ENCODE peak calls at places on chromosomes 13 and 19, in four cellular contexts. One of them, this sample, is unnamed.

GRCh38 chr19:53172892-53173291 is 14.0 kb upstream of the ZNF347 start:
- DNase-seq in NCI-H446: no peak
- DNase-seq in stimulated activated CD4-positive, alpha-beta T cell treated with anti-CD3 and anti-CD28 coated beads, Interleukin-1b, Interleukin-23, amount 100 ng/mL, for 48 hours: no peak
- DNase-seq in T-cell: no peak
- DNase-seq in this sample: no peak

GRCh38 chr13:51764184-51765141 is 39.5 kb downstream of the DHRS12 start:
- DNase-seq in NCI-H446: no peak
- DNase-seq in stimulated activated CD4-positive, alpha-beta T cell treated with anti-CD3 and anti-CD28 coated beads, Interleukin-1b, Interleukin-23, amount 100 ng/mL, for 48 hours: peak; percentile 78
- DNase-seq in T-cell: peak; percentile 14
- DNase-seq in this sample: peak; percentile 79

GRCh38 chr19:50331187-50332013 is 2.2 kb upstream of the KCNC3 start:
- DNase-seq in NCI-H446: no peak
- DNase-seq in stimulated activated CD4-positive, alpha-beta T cell treated with anti-CD3 and anti-CD28 coated beads, Interleukin-1b, Interleukin-23, amount 100 ng/mL, for 48 hours: no peak
- DNase-seq in T-cell: no peak
- DNase-seq in this sample: no peak

GRCh38 chr19:18297308-18297707 is 15.9 kb upstream of the JUND start:
- DNase-seq in NCI-H446: no peak
- DNase-seq in stimulated activated CD4-positive, alpha-beta T cell treated with anti-CD3 and anti-CD28 coated beads, Interleukin-1b, Interleukin-23, amount 100 ng/mL, for 48 hours: no peak
- DNase-seq in T-cell: no peak
- DNase-seq in this sample: no peak

GRCh38 chr19:45164577-45165335 is 4.0 kb upstream of the NKPD1 start:
- DNase-seq in NCI-H446: no peak
- DNase-seq in stimulated activated CD4-positive, alpha-beta T cell treated with anti-CD3 and anti-CD28 coated beads, Interleukin-1b, Interleukin-23, amount 100 ng/mL, for 48 hours: peak; percentile 57
- DNase-seq in T-cell: peak; percentile 34
- DNase-seq in this sample: peak; percentile 82

GRCh38 chr19:32674153-32674958 is 624 bp downstream of the ANKRD27 start:
- DNase-seq in NCI-H446: no peak
- DNase-seq in stimulated activated CD4-positive, alpha-beta T cell treated with anti-CD3 and anti-CD28 coated beads, Interleukin-1b, Interleukin-23, amount 100 ng/mL, for 48 hours: no peak
- DNase-seq in T-cell: no peak
- DNase-seq in this sample: no peak

GRCh38 chr19:18140473-18140872 is 12.5 kb upstream of the PIK3R2 start:
- DNase-seq in NCI-H446: no peak
- DNase-seq in stimulated activated CD4-positive, alpha-beta T cell treated with anti-CD3 and anti-CD28 coated beads, Interleukin-1b, Interleukin-23, amount 100 ng/mL, for 48 hours: no peak
- DNase-seq in T-cell: no peak
- DNase-seq in this sample: no peak

GRCh38 chr19:36115453-36116343 is at the start of gene TBCB:
- DNase-seq in NCI-H446: no peak
- DNase-seq in stimulated activated CD4-positive, alpha-beta T cell treated with anti-CD3 and anti-CD28 coated beads, Interleukin-1b, Interleukin-23, amount 100 ng/mL, for 48 hours: no peak
- DNase-seq in T-cell: no peak
- DNase-seq in this sample: peak; percentile 11

GRCh38 chr13:53637971-53638547 is 609.4 kb downstream of the OLFM4 start:
- DNase-seq in NCI-H446: no peak
- DNase-seq in stimulated activated CD4-positive, alpha-beta T cell treated with anti-CD3 and anti-CD28 coated beads, Interleukin-1b, Interleukin-23, amount 100 ng/mL, for 48 hours: no peak
- DNase-seq in T-cell: no peak
- DNase-seq in this sample: no peak

GRCh38 chr13:44713793-44714469 is 137.8 kb upstream of the TSC22D1 start:
- DNase-seq in NCI-H446: no peak
- DNase-seq in stimulated activated CD4-positive, alpha-beta T cell treated with anti-CD3 and anti-CD28 coated beads, Interleukin-1b, Interleukin-23, amount 100 ng/mL, for 48 hours: no peak
- DNase-seq in T-cell: no peak
- DNase-seq in this sample: no peak

GRCh38 chr13:20704459-20705069 is 1.1 kb downstream of the IL17D start:
- DNase-seq in NCI-H446: no peak
- DNase-seq in stimulated activated CD4-positive, alpha-beta T cell treated with anti-CD3 and anti-CD28 coated beads, Interleukin-1b, Interleukin-23, amount 100 ng/mL, for 48 hours: no peak
- DNase-seq in T-cell: no peak
- DNase-seq in this sample: no peak

GRCh38 chr13:99145461-99145860 is 55.2 kb upstream of the UBAC2 start:
- DNase-seq in NCI-H446: no peak
- DNase-seq in stimulated activated CD4-positive, alpha-beta T cell treated with anti-CD3 and anti-CD28 coated beads, Interleukin-1b, Interleukin-23, amount 100 ng/mL, for 48 hours: no peak
- DNase-seq in T-cell: no peak
- DNase-seq in this sample: no peak

GRCh38 chr13:37995052-37995451 is 125.5 kb upstream of the TRPC4 start:
- DNase-seq in NCI-H446: no peak
- DNase-seq in stimulated activated CD4-positive, alpha-beta T cell treated with anti-CD3 and anti-CD28 coated beads, Interleukin-1b, Interleukin-23, amount 100 ng/mL, for 48 hours: no peak
- DNase-seq in T-cell: no peak
- DNase-seq in this sample: no peak

GRCh38 chr13:51793570-51794273 is 10.2 kb downstream of the DHRS12 start:
- DNase-seq in NCI-H446: no peak
- DNase-seq in stimulated activated CD4-positive, alpha-beta T cell treated with anti-CD3 and anti-CD28 coated beads, Interleukin-1b, Interleukin-23, amount 100 ng/mL, for 48 hours: peak; percentile 80
- DNase-seq in T-cell: no peak
- DNase-seq in this sample: no peak

GRCh38 chr13:30864352-30865130 is 41.5 kb upstream of the MEDAG start:
- DNase-seq in NCI-H446: no peak
- DNase-seq in stimulated activated CD4-positive, alpha-beta T cell treated with anti-CD3 and anti-CD28 coated beads, Interleukin-1b, Interleukin-23, amount 100 ng/mL, for 48 hours: no peak
- DNase-seq in T-cell: no peak
- DNase-seq in this sample: no peak

GRCh38 chr13:29676941-29677452 is 81.5 kb upstream of the SLC7A1 start:
- DNase-seq in NCI-H446: no peak
- DNase-seq in stimulated activated CD4-positive, alpha-beta T cell treated with anti-CD3 and anti-CD28 coated beads, Interleukin-1b, Interleukin-23, amount 100 ng/mL, for 48 hours: no peak
- DNase-seq in T-cell: no peak
- DNase-seq in this sample: no peak

GRCh38 chr13:111510502-111511218 is 190.2 kb downstream of the TEX29 start:
- DNase-seq in NCI-H446: no peak
- DNase-seq in stimulated activated CD4-positive, alpha-beta T cell treated with anti-CD3 and anti-CD28 coated beads, Interleukin-1b, Interleukin-23, amount 100 ng/mL, for 48 hours: no peak
- DNase-seq in T-cell: no peak
- DNase-seq in this sample: no peak

GRCh38 chr13:33087790-33088189 is 71.6 kb downstream of the KL start:
- DNase-seq in NCI-H446: no peak
- DNase-seq in stimulated activated CD4-positive, alpha-beta T cell treated with anti-CD3 and anti-CD28 coated beads, Interleukin-1b, Interleukin-23, amount 100 ng/mL, for 48 hours: no peak
- DNase-seq in T-cell: no peak
- DNase-seq in this sample: no peak

GRCh38 chr19:54391589-54392061 is 23.6 kb upstream of the TTYH1 start:
- DNase-seq in NCI-H446: no peak
- DNase-seq in stimulated activated CD4-positive, alpha-beta T cell treated with anti-CD3 and anti-CD28 coated beads, Interleukin-1b, Interleukin-23, amount 100 ng/mL, for 48 hours: no peak
- DNase-seq in T-cell: no peak
- DNase-seq in this sample: no peak

GRCh38 chr19:912181-913079 is 589 bp downstream of the R3HDM4 start:
- DNase-seq in NCI-H446: no peak
- DNase-seq in stimulated activated CD4-positive, alpha-beta T cell treated with anti-CD3 and anti-CD28 coated beads, Interleukin-1b, Interleukin-23, amount 100 ng/mL, for 48 hours: no peak
- DNase-seq in T-cell: no peak
- DNase-seq in this sample: no peak

GRCh38 chr13:81745391-81745790 is 1404.5 kb upstream of the SPRY2 start:
- DNase-seq in NCI-H446: no peak
- DNase-seq in stimulated activated CD4-positive, alpha-beta T cell treated with anti-CD3 and anti-CD28 coated beads, Interleukin-1b, Interleukin-23, amount 100 ng/mL, for 48 hours: no peak
- DNase-seq in T-cell: no peak
- DNase-seq in this sample: no peak

GRCh38 chr19:7852851-7853759 is 21.1 kb downstream of the PRR36 start:
- DNase-seq in NCI-H446: no peak
- DNase-seq in stimulated activated CD4-positive, alpha-beta T cell treated with anti-CD3 and anti-CD28 coated beads, Interleukin-1b, Interleukin-23, amount 100 ng/mL, for 48 hours: peak; percentile 68
- DNase-seq in T-cell: peak; percentile 24
- DNase-seq in this sample: peak; percentile 80

GRCh38 chr13:67106502-67107057 is 123.6 kb downstream of the PCDH9 start:
- DNase-seq in NCI-H446: no peak
- DNase-seq in stimulated activated CD4-positive, alpha-beta T cell treated with anti-CD3 and anti-CD28 coated beads, Interleukin-1b, Interleukin-23, amount 100 ng/mL, for 48 hours: no peak
- DNase-seq in T-cell: no peak
- DNase-seq in this sample: no peak

GRCh38 chr19:23887642-23888041 is 27.0 kb upstream of the ZNF726 start:
- DNase-seq in NCI-H446: no peak
- DNase-seq in stimulated activated CD4-positive, alpha-beta T cell treated with anti-CD3 and anti-CD28 coated beads, Interleukin-1b, Interleukin-23, amount 100 ng/mL, for 48 hours: no peak
- DNase-seq in T-cell: no peak
- DNase-seq in this sample: no peak

GRCh38 chr13:44648392-44649117 is 72.4 kb upstream of the TSC22D1 start:
- DNase-seq in NCI-H446: no peak
- DNase-seq in stimulated activated CD4-positive, alpha-beta T cell treated with anti-CD3 and anti-CD28 coated beads, Interleukin-1b, Interleukin-23, amount 100 ng/mL, for 48 hours: peak; percentile 19
- DNase-seq in T-cell: no peak
- DNase-seq in this sample: no peak

GRCh38 chr13:93244141-93244917 is 17.7 kb downstream of the GPC6 start:
- DNase-seq in NCI-H446: no peak
- DNase-seq in stimulated activated CD4-positive, alpha-beta T cell treated with anti-CD3 and anti-CD28 coated beads, Interleukin-1b, Interleukin-23, amount 100 ng/mL, for 48 hours: no peak
- DNase-seq in T-cell: no peak
- DNase-seq in this sample: no peak

GRCh38 chr19:18340990-18341868 is 831 bp downstream of the PGPEP1 start:
- DNase-seq in NCI-H446: no peak
- DNase-seq in stimulated activated CD4-positive, alpha-beta T cell treated with anti-CD3 and anti-CD28 coated beads, Interleukin-1b, Interleukin-23, amount 100 ng/mL, for 48 hours: peak; percentile 73
- DNase-seq in T-cell: peak; percentile 39
- DNase-seq in this sample: peak; percentile 74

GRCh38 chr19:55437410-55437809 is 5.7 kb downstream of the SHISA7 start:
- DNase-seq in NCI-H446: no peak
- DNase-seq in stimulated activated CD4-positive, alpha-beta T cell treated with anti-CD3 and anti-CD28 coated beads, Interleukin-1b, Interleukin-23, amount 100 ng/mL, for 48 hours: no peak
- DNase-seq in T-cell: no peak
- DNase-seq in this sample: no peak

GRCh38 chr13:30061217-30061616 is 210.8 kb upstream of the UBL3 start:
- DNase-seq in NCI-H446: no peak
- DNase-seq in stimulated activated CD4-positive, alpha-beta T cell treated with anti-CD3 and anti-CD28 coated beads, Interleukin-1b, Interleukin-23, amount 100 ng/mL, for 48 hours: no peak
- DNase-seq in T-cell: no peak
- DNase-seq in this sample: no peak

GRCh38 chr13:47033216-47033615 is 136.4 kb upstream of the HTR2A start:
- DNase-seq in NCI-H446: no peak
- DNase-seq in stimulated activated CD4-positive, alpha-beta T cell treated with anti-CD3 and anti-CD28 coated beads, Interleukin-1b, Interleukin-23, amount 100 ng/mL, for 48 hours: no peak
- DNase-seq in T-cell: no peak
- DNase-seq in this sample: no peak

GRCh38 chr13:93450226-93450625 is 223.6 kb downstream of the GPC6 start:
- DNase-seq in NCI-H446: no peak
- DNase-seq in stimulated activated CD4-positive, alpha-beta T cell treated with anti-CD3 and anti-CD28 coated beads, Interleukin-1b, Interleukin-23, amount 100 ng/mL, for 48 hours: no peak
- DNase-seq in T-cell: no peak
- DNase-seq in this sample: no peak

This sample was measured in activated naive CD8-positive, alpha-beta T cell treated with anti-CD3 and anti-CD28 coated beads for 36 hours.